ENCODE peak calls at places on chromosomes 2 and 18, in nine cellular contexts. One of them, this sample, is unnamed.

GRCh38 chr2:38155-38554 is 8.2 kb downstream of the FAM110C start:
- DNase-seq in Daoy: peak; percentile 92
- DNase-seq in Kasumi-1: no peak
- DNase-seq in NCI-H1092 treated with DMSO at 0.1 percent for 48 hours: no peak
- DNase-seq in WTC11: no peak
- DNase-seq in heart left ventricle: no peak
- DNase-seq in kidney: peak; percentile 73
- DNase-seq in H1: no peak
- DNase-seq in WERI-Rb-1: no peak
- DNase-seq in this sample: no peak

GRCh38 chr2:83850071-83850725 is 608.9 kb downstream of the SUCLG1 start:
- DNase-seq in Daoy: peak; percentile 15
- DNase-seq in Kasumi-1: no peak
- DNase-seq in NCI-H1092 treated with DMSO at 0.1 percent for 48 hours: no peak
- DNase-seq in WTC11: no peak
- DNase-seq in heart left ventricle: no peak
- DNase-seq in kidney: no peak
- DNase-seq in H1: no peak
- DNase-seq in WERI-Rb-1: no peak
- DNase-seq in this sample: no peak

GRCh38 chr2:34012728-34013302 is 413.7 kb upstream of the FAM98A start:
- DNase-seq in Daoy: peak; percentile 72
- DNase-seq in Kasumi-1: peak; percentile 72
- DNase-seq in NCI-H1092 treated with DMSO at 0.1 percent for 48 hours: no peak
- DNase-seq in WTC11: peak; percentile 84
- DNase-seq in heart left ventricle: peak; percentile 26
- DNase-seq in kidney: peak; percentile 79
- DNase-seq in H1: peak; percentile 84
- DNase-seq in WERI-Rb-1: peak; percentile 91
- DNase-seq in this sample: no peak

GRCh38 chr18:23844991-23845680 is 155.9 kb downstream of the LAMA3 start:
- DNase-seq in Daoy: peak; percentile 22
- DNase-seq in Kasumi-1: no peak
- DNase-seq in NCI-H1092 treated with DMSO at 0.1 percent for 48 hours: no peak
- DNase-seq in WTC11: peak; percentile 55
- DNase-seq in heart left ventricle: no peak
- DNase-seq in kidney: no peak
- DNase-seq in H1: no peak
- DNase-seq in WERI-Rb-1: no peak
- DNase-seq in this sample: no peak

GRCh38 chr2:231397011-231397927 is 1.8 kb downstream of the B3GNT7 start:
- DNase-seq in Daoy: peak; percentile 38
- DNase-seq in Kasumi-1: no peak
- DNase-seq in NCI-H1092 treated with DMSO at 0.1 percent for 48 hours: no peak
- DNase-seq in WTC11: no peak
- DNase-seq in heart left ventricle: no peak
- DNase-seq in kidney: peak; percentile 48
- DNase-seq in H1: no peak
- DNase-seq in WERI-Rb-1: no peak
- DNase-seq in this sample: no peak

GRCh38 chr18:63262369-63263335 is 56.9 kb downstream of the BCL2 start:
- DNase-seq in Daoy: no peak
- DNase-seq in Kasumi-1: no peak
- DNase-seq in NCI-H1092 treated with DMSO at 0.1 percent for 48 hours: no peak
- DNase-seq in WTC11: no peak
- DNase-seq in heart left ventricle: peak; percentile 47
- DNase-seq in kidney: no peak
- DNase-seq in H1: no peak
- DNase-seq in WERI-Rb-1: no peak
- DNase-seq in this sample: no peak

GRCh38 chr2:236344446-236344845 is 80.2 kb upstream of the ASB18 start:
- DNase-seq in Daoy: no peak
- DNase-seq in Kasumi-1: no peak
- DNase-seq in NCI-H1092 treated with DMSO at 0.1 percent for 48 hours: no peak
- DNase-seq in WTC11: no peak
- DNase-seq in heart left ventricle: no peak
- DNase-seq in kidney: no peak
- DNase-seq in H1: no peak
- DNase-seq in WERI-Rb-1: no peak
- DNase-seq in this sample: no peak

GRCh38 chr2:49286726-49287125 is 132.4 kb upstream of the FSHR start:
- DNase-seq in Daoy: no peak
- DNase-seq in Kasumi-1: no peak
- DNase-seq in NCI-H1092 treated with DMSO at 0.1 percent for 48 hours: no peak
- DNase-seq in WTC11: no peak
- DNase-seq in heart left ventricle: no peak
- DNase-seq in kidney: no peak
- DNase-seq in H1: no peak
- DNase-seq in WERI-Rb-1: no peak
- DNase-seq in this sample: no peak

GRCh38 chr2:234422242-234422641 is 74.6 kb downstream of the ARL4C start:
- DNase-seq in Daoy: peak; percentile 78
- DNase-seq in Kasumi-1: no peak
- DNase-seq in NCI-H1092 treated with DMSO at 0.1 percent for 48 hours: no peak
- DNase-seq in WTC11: no peak
- DNase-seq in heart left ventricle: no peak
- DNase-seq in kidney: no peak
- DNase-seq in H1: no peak
- DNase-seq in WERI-Rb-1: no peak
- DNase-seq in this sample: peak; percentile 9

GRCh38 chr2:121244616-121245015 is 40.4 kb downstream of the TFCP2L1 start:
- DNase-seq in Daoy: no peak
- DNase-seq in Kasumi-1: no peak
- DNase-seq in NCI-H1092 treated with DMSO at 0.1 percent for 48 hours: no peak
- DNase-seq in WTC11: no peak
- DNase-seq in heart left ventricle: no peak
- DNase-seq in kidney: peak; percentile 54
- DNase-seq in H1: no peak
- DNase-seq in WERI-Rb-1: no peak
- DNase-seq in this sample: no peak

GRCh38 chr2:228731517-228731916 is 539.6 kb downstream of the PID1 start:
- DNase-seq in Daoy: peak; percentile 8
- DNase-seq in Kasumi-1: no peak
- DNase-seq in NCI-H1092 treated with DMSO at 0.1 percent for 48 hours: no peak
- DNase-seq in WTC11: no peak
- DNase-seq in heart left ventricle: no peak
- DNase-seq in kidney: no peak
- DNase-seq in H1: no peak
- DNase-seq in WERI-Rb-1: no peak
- DNase-seq in this sample: no peak

GRCh38 chr2:70086278-70086837 is 919 bp upstream of the PCBP1 start:
- DNase-seq in Daoy: peak; percentile 70
- DNase-seq in Kasumi-1: peak; percentile 80
- DNase-seq in NCI-H1092 treated with DMSO at 0.1 percent for 48 hours: peak; percentile 84
- DNase-seq in WTC11: peak; percentile 60
- DNase-seq in heart left ventricle: peak; percentile 86
- DNase-seq in kidney: peak; percentile 92
- DNase-seq in H1: peak; percentile 80
- DNase-seq in WERI-Rb-1: peak; percentile 77
- DNase-seq in this sample: peak; percentile 61

GRCh38 chr2:149994057-149994728 is 406.6 kb upstream of the MMADHC start:
- DNase-seq in Daoy: peak; percentile 88
- DNase-seq in Kasumi-1: no peak
- DNase-seq in NCI-H1092 treated with DMSO at 0.1 percent for 48 hours: no peak
- DNase-seq in WTC11: no peak
- DNase-seq in heart left ventricle: no peak
- DNase-seq in kidney: no peak
- DNase-seq in H1: no peak
- DNase-seq in WERI-Rb-1: no peak
- DNase-seq in this sample: peak; percentile 65